ENCODE peak calls at places on chromosomes 7 and 10, in eight cellular contexts. G, H, R, M, O, X, T and A are unnamed samples. For H3K27me3 and H3K4me1, the result is how much of the 10 kb centered on the place peaks cover.

GRCh38 chr10:49139866-49140195 is 6.0 kb upstream of the FAM170B start:
- DNase-seq in G (no peak), H (no peak), R (no peak), M (no peak), O (peak), X (peak), T (no peak), A (peak)

GRCh38 chr10:21926949-21927348 is 76.6 kb downstream of the DNAJC1 start:
- DNase-seq in G (peak), H (peak), R (no peak), M (no peak), O (peak), X (peak), T (peak), A (peak)

GRCh38 chr10:33116293-33116697 is 158.3 kb upstream of the ITGB1 start:
- DNase-seq in G (peak), H (peak), R (peak), M (peak), O (peak), X (peak), T (peak), A (peak)

GRCh38 chr10:115918812-115919211 is 354.2 kb downstream of the GFRA1 start:
- DNase-seq in G (no peak), H (no peak), R (no peak), M (no peak), O (peak), X (peak), T (no peak), A (no peak)

GRCh38 chr7:134186022-134186421 is 58.9 kb downstream of the LRGUK start:
- DNase-seq in G (no peak), H (no peak), R (no peak), M (no peak), O (peak), X (peak), T (no peak), A (no peak)

GRCh38 chr7:12888727-12889126 is 201.3 kb downstream of the ARL4A start:
- DNase-seq in G (no peak), H (no peak), R (no peak), M (no peak), O (peak), X (peak), T (peak), A (no peak)

GRCh38 chr7:43072530-43072929 is 39.9 kb upstream of the HECW1 start:
- DNase-seq in G (peak), H (no peak), R (no peak), M (no peak), O (peak), X (no peak), T (peak), A (no peak)

GRCh38 chr7:25845341-25845923 is 306.6 kb upstream of the NFE2L3 start:
- DNase-seq in G (peak), H (no peak), R (no peak), M (no peak), O (no peak), X (no peak), T (no peak), A (no peak)

GRCh38 chr10:35641430-35642015 is 573 bp downstream of the FZD8 start:
- DNase-seq in G (peak), H (no peak), R (peak), M (no peak), O (peak), X (peak), T (no peak), A (no peak)

GRCh38 chr10:99534939-99535763 is 2.4 kb downstream of the NKX2-3 start:
- DNase-seq in G (peak), H (no peak), R (peak), M (no peak), O (no peak), X (no peak), T (no peak), A (no peak)

GRCh38 chr10:99536400-99537254 is 3.9 kb downstream of the NKX2-3 start:
- DNase-seq in G (no peak), H (no peak), R (peak), M (no peak), O (no peak), X (no peak), T (no peak), A (no peak)

GRCh38 chr10:99534456-99534938 is 1.8 kb downstream of the NKX2-3 start:
- DNase-seq in G (no peak), H (no peak), R (no peak), M (no peak), O (no peak), X (no peak), T (no peak), A (no peak)

GRCh38 chr10:99537381-99538286 is 4.9 kb downstream of the NKX2-3 start:
- DNase-seq in G (no peak), H (no peak), R (peak), M (no peak), O (no peak), X (no peak), T (no peak), A (no peak)

GRCh38 chr10:99535764-99536399 is 3.1 kb downstream of the NKX2-3 start:
- DNase-seq in G (no peak), H (no peak), R (peak), M (no peak), O (no peak), X (no peak), T (no peak), A (no peak)
- H3K27me3 ChIP-seq in G (half or more), H (half or more), R (half or more), M (under half), O (half or more), X (half or more), T (half or more), A (half or more)

GRCh38 chr10:101781655-101781983 is 1.6 kb downstream of the NPM3 start:
- DNase-seq in G (no peak), H (no peak), R (no peak), M (no peak), O (no peak), X (no peak), T (no peak), A (no peak)
- H3K4me1 ChIP-seq in G (under half), H (under half), R (half or more), M (under half), O (under half), X (under half), T (under half), A (under half)

GRCh38 chr10:110002801-110003523 is 4.8 kb upstream of the ADD3 start:
- DNase-seq in G (no peak), H (no peak), R (peak), M (no peak), O (no peak), X (no peak), T (no peak), A (no peak)
- H3K27ac ChIP-seq in G (peak), H (peak), R (peak), M (no peak), O (no peak), X (no peak), T (no peak), A (no peak)

DNA sequence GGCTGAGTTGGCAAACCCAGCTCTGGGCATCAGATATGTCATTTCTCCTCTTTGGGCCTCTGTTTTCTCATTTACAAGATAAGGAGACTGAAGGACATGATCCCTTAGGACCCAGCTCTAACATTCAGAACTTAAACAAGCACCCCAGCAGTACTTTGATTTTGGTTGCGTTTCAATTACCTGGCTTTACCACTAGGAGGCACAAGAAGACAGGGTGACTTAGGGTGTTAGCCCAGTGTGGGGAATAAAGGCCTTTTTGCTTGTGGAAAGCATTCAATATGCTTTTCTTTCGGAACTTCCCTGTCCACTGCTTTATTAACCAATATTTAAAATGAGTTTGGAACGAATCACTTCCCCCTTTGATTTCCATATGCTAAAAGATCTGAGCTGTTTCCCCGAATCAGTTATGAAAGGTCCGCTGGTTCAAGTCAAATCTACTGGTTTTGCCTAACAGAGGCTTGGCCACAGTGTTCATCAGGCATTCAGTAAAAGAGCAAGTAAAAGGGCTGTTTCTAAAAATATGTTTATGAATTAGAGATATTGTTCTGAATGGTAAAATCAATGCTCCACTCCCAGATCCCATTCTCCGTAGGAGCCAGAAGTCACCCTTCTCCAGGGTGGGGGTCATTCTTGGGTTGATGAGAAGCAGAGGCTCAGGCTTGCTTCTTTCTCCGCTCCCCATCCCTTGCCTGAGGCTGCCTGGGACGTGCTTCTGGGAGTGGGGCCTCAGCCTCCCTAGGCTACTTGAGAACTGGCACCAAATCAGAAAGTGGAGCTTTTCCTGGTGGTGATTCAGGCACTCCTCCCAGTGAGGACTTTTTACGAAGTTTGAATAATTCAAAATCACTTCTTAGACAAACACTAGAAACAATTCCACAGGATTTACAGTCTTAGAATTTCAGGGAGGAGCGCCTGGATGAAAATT is 105.5 kb downstream of the MYOF start:
- DNase-seq in G (peak), H (peak), R (peak), M (peak), O (peak), X (peak), T (peak), A (peak)
- H3K27me3 ChIP-seq in G (under half), H (under half), R (under half), M (under half), O (under half), X (under half), T (under half), A (under half)

GRCh38 chr10:79243211-79244067 is 103.8 kb upstream of the PPIF start:
- DNase-seq in G (peak), H (no peak), R (peak), M (peak), O (no peak), X (no peak), T (peak), A (no peak)
- H3K4me1 ChIP-seq in G (under half), H (under half), R (under half), M (under half), O (half or more), X (under half), T (half or more), A (under half)

GRCh38 chr10:42951486-42952251 is 125.2 kb upstream of the RET start:
- DNase-seq in G (peak), H (no peak), R (peak), M (no peak), O (no peak), X (no peak), T (no peak), A (peak)

GRCh38 chr10:42952931-42953683 is 123.8 kb upstream of the RET start:
- DNase-seq in G (no peak), H (no peak), R (no peak), M (no peak), O (no peak), X (no peak), T (no peak), A (no peak)

GRCh38 chr10:42952358-42952757 is 124.5 kb upstream of the RET start:
- DNase-seq in G (peak), H (no peak), R (peak), M (no peak), O (no peak), X (no peak), T (no peak), A (peak)

GRCh38 chr10:42949287-42949686 is 127.6 kb upstream of the RET start:
- DNase-seq in G (no peak), H (no peak), R (no peak), M (no peak), O (no peak), X (no peak), T (no peak), A (no peak)

DNA sequence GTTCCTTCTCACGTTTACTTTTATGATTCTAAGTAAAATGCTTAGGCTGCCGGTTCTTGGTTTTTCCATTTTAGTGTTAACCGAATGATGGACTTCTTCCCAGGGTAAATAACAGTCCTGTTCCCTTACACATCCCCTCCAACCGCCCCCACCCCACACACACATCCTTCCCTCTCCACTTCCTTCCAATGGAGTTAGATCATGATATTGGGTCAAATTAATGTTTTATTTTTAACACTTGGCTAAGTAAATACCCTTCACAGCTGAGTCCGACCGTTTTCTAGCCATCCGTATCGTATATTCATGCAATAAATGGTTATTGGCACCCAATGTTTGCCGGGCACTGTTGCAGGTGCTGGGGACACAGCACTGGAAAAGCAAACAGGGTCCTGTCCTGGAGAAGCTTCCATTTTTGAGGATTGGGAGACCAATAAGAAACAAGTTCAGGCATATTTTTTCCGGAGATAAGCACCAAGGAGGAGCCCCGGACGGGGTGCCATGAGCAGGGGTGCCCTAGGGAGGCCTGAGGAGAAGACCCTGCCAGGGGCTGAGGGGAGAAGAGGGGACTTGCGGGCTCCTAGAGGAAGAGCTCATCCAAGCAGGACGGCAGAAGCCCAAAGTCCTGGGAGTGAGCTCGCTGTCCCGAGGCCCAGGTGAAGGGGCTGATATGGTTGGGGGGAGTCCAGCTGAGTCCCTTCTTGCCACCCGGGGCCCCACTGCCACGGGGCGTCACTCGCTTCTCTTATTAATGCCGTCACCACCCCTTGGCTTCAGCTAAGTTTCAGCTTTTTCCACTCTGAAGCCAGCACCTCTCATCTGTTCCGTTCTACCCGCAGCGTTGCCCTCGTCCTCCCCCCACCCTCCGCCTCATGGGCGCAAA is 126.0 kb upstream of the RET start:
- DNase-seq in G (no peak), H (no peak), R (no peak), M (no peak), O (no peak), X (no peak), T (no peak), A (no peak)
- H3K27ac ChIP-seq in G (no peak), H (no peak), R (no peak), M (no peak), O (no peak), X (no peak), T (no peak), A (no peak)

DNA sequence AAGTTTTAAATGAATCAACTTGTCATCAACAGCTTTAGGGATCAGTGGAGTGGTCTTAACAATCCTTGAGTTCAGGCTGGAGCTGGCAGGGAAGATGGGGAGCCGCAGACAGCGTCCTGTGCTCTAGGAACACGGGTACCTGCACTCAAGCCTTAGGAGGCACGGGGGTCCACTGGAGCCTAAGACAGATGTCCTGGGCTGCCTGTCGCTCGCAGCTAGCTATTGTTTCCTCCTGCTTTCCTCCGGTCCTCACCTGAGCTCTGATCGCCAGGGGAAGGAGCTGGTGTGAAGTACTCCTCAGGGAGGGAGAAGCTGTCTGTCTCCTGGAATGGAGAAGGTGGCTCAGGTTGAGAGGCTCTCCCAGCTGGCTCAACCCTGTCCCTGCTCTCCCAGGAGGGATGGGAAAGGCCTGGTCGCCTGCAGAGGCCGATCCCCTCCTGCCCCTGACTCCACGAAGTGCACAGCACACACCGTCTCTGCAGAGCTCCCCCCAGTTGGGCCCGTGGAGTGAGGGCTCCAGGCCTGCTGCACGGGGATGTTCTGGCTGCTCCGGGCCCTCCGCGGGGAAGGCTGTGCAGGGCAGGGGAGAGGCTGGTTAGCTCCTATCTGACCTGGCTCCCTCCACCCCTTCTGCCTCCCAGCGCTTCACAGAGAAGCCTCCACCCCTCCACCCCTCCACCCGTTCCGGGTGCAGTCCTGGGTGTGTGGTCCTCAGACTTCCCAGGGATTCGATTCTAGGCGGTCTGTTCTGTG is 14.5 kb upstream of the PYROXD2 start:
- DNase-seq in G (no peak), H (no peak), R (no peak), M (no peak), O (no peak), X (no peak), T (no peak), A (peak)
- H3K27me3 ChIP-seq in G (under half), H (under half), R (under half), M (under half), O (under half), X (under half), T (under half), A (under half)

GRCh38 chr10:38127812-38128211 is 33.7 kb downstream of the ZNF37A start:
- DNase-seq in G (no peak), H (no peak), R (no peak), M (no peak), O (no peak), X (peak), T (no peak), A (no peak)
- H3K4me1 ChIP-seq in G (under half), H (under half), R (under half), M (under half), O (under half), X (under half), T (under half), A (under half)

GRCh38 chr10:5809541-5810154 is 3.6 kb downstream of the GDI2 start:
- DNase-seq in G (no peak), H (no peak), R (no peak), M (no peak), O (no peak), X (peak), T (peak), A (no peak)
- H3K27ac ChIP-seq in G (peak), H (peak), R (peak), M (no peak), O (no peak), X (no peak), T (peak), A (no peak)